ENCODE peak calls at places on chromosomes 6 and 20, in seven cellular contexts. Y is activated T-helper 1 cell treated with anti-CD3 and anti-CD28 coated beads, Interleukin-12 subunit alpha, Interleukin-12 subunit beta, Interleukin-2, Interleukin-4 antibody, amounts not matched to agents 30 ng/mL and 10 ng/mL and 1 ng/mL, durations not matched to agents 14 hours and 24 hours and 36 hours; V is AG10803; Z is MM.1S; Q is effector CD4-positive, alpha-beta T cell; S is T-helper 2 cell; F is stimulated activated naive CD8-positive, alpha-beta T cell treated with anti-CD3 and anti-CD28 coated beads, Interleukin-15, Interleukin-2, amounts not matched to agents 100 U/mL and 50 U/mL, for 24 hours. L is an unnamed sample.

GRCh38 chr6:107715523-107716321 is 108.4 kb downstream of the SCML4 start:
- DNase-seq in Y (no peak), V (no peak), Z (no peak), Q (no peak), S (no peak), F (no peak), L (no peak)

GRCh38 chr6:17397764-17398194 is 4.4 kb downstream of the CAP2 start:
- DNase-seq in Y (no peak), V (peak; percentile 85), Z (no peak), Q (no peak), S (no peak), F (no peak), L (no peak)

GRCh38 chr6:64376394-64376793 is 740.8 kb downstream of the PHF3 start:
- DNase-seq in Y (no peak), V (no peak), Z (no peak), Q (no peak), S (no peak), F (no peak), L (no peak)

GRCh38 chr20:38581013-38581412 is at the start of gene ADIG:
- DNase-seq in Y (no peak), V (peak; percentile 9), Z (no peak), Q (no peak), S (no peak), F (no peak), L (no peak)

GRCh38 chr20:63924241-63924640 is 29.3 kb downstream of the DNAJC5 start:
- DNase-seq in Y (no peak), V (no peak), Z (no peak), Q (no peak), S (no peak), F (no peak), L (no peak)

GRCh38 chr6:108560463-108561308 is at the start of gene FOXO3:
- DNase-seq in Y (peak; percentile 37), V (peak; percentile 85), Z (peak; percentile 93), Q (peak; percentile 62), S (peak; percentile 34), F (peak; percentile 70), L (peak; percentile 70)

GRCh38 chr6:8739454-8739853 is 304.1 kb upstream of the SLC35B3 start:
- DNase-seq in Y (no peak), V (no peak), Z (no peak), Q (no peak), S (no peak), F (no peak), L (no peak)

GRCh38 chr6:31878222-31878621 is 575 bp downstream of the SLC44A4 start:
- DNase-seq in Y (no peak), V (no peak), Z (no peak), Q (no peak), S (no peak), F (no peak), L (no peak)

GRCh38 chr6:36839819-36840379 is 655 bp upstream of the CPNE5 start:
- DNase-seq in Y (peak; percentile 34), V (no peak), Z (peak; percentile 31), Q (peak; percentile 11), S (peak; percentile 10), F (peak; percentile 51), L (no peak)

GRCh38 chr6:158782432-158783166 is 36.6 kb downstream of the EZR start:
- DNase-seq in Y (no peak), V (no peak), Z (no peak), Q (no peak), S (no peak), F (no peak), L (no peak)

GRCh38 chr20:6162239-6162638 is 39.4 kb upstream of the FERMT1 start:
- DNase-seq in Y (no peak), V (peak; percentile 33), Z (no peak), Q (no peak), S (no peak), F (no peak), L (no peak)

GRCh38 chr6:146359123-146359522 is 184.5 kb upstream of the RAB32 start:
- DNase-seq in Y (no peak), V (peak; percentile 25), Z (no peak), Q (no peak), S (no peak), F (no peak), L (no peak)

GRCh38 chr6:65004283-65004682 is 702.7 kb downstream of the EYS start:
- DNase-seq in Y (no peak), V (no peak), Z (no peak), Q (no peak), S (no peak), F (no peak), L (no peak)

GRCh38 chr6:34536959-34537848 is 18.9 kb downstream of the SPDEF start:
- DNase-seq in Y (no peak), V (no peak), Z (no peak), Q (no peak), S (no peak), F (no peak), L (no peak)

GRCh38 chr6:5493806-5494205 is 232.5 kb downstream of the FARS2 start:
- DNase-seq in Y (no peak), V (no peak), Z (no peak), Q (no peak), S (no peak), F (no peak), L (no peak)

GRCh38 chr6:12238191-12238590 is 52.0 kb upstream of the EDN1 start:
- DNase-seq in Y (no peak), V (no peak), Z (no peak), Q (no peak), S (no peak), F (peak; percentile 49), L (no peak)

GRCh38 chr6:3372912-3373554 is 83.8 kb downstream of the SLC22A23 start:
- DNase-seq in Y (no peak), V (no peak), Z (no peak), Q (no peak), S (no peak), F (no peak), L (no peak)

GRCh38 chr20:50561379-50562078 is 51.3 kb downstream of the PTPN1 start:
- DNase-seq in Y (peak; percentile 32), V (peak; percentile 89), Z (no peak), Q (no peak), S (peak; percentile 46), F (peak; percentile 80), L (no peak)

GRCh38 chr6:1015819-1016218 is 296.1 kb upstream of the FOXQ1 start:
- DNase-seq in Y (no peak), V (peak; percentile 14), Z (no peak), Q (no peak), S (no peak), F (no peak), L (no peak)

GRCh38 chr6:19465240-19465639 is 371.9 kb upstream of the ID4 start:
- DNase-seq in Y (no peak), V (no peak), Z (no peak), Q (no peak), S (no peak), F (no peak), L (no peak)

GRCh38 chr6:167550936-167551633 is 226.2 kb downstream of the TTLL2 start:
- DNase-seq in Y (no peak), V (no peak), Z (no peak), Q (no peak), S (no peak), F (no peak), L (no peak)

GRCh38 chr6:90233994-90234393 is 62.6 kb downstream of the BACH2 start:
- DNase-seq in Y (peak; percentile 73), V (no peak), Z (no peak), Q (peak; percentile 56), S (peak; percentile 48), F (peak; percentile 76), L (no peak)

GRCh38 chr6:56671651-56672461 is 29.2 kb upstream of the DST start:
- DNase-seq in Y (no peak), V (no peak), Z (no peak), Q (no peak), S (no peak), F (no peak), L (no peak)

GRCh38 chr20:50188879-50189680 is 1.6 kb upstream of the CEBPB start:
- DNase-seq in Y (no peak), V (no peak), Z (no peak), Q (no peak), S (no peak), F (no peak), L (no peak)

GRCh38 chr6:138371720-138372119 is 6.0 kb upstream of the SMIM28 start:
- DNase-seq in Y (no peak), V (no peak), Z (no peak), Q (no peak), S (no peak), F (no peak), L (no peak)

GRCh38 chr20:19827818-19828217 is 69.8 kb downstream of the RIN2 start:
- DNase-seq in Y (no peak), V (no peak), Z (peak; percentile 33), Q (no peak), S (no peak), F (no peak), L (no peak)

GRCh38 chr6:90369651-90370050 is 73.0 kb upstream of the BACH2 start:
- DNase-seq in Y (no peak), V (no peak), Z (no peak), Q (no peak), S (no peak), F (no peak), L (no peak)

GRCh38 chr6:8180327-8181161 is 78.2 kb upstream of the EEF1E1 start:
- DNase-seq in Y (no peak), V (peak; percentile 85), Z (no peak), Q (no peak), S (no peak), F (no peak), L (no peak)